ENCODE peak calls at places on chromosome 4, in eight cellular contexts. One of them, this sample, is unnamed.

GRCh38 chr4:187128226-187128625 is 404.6 kb upstream of the FAT1 start:
- DNase-seq in vagina: no peak
- DNase-seq in SJSA1: peak; percentile 80
- DNase-seq in colonic mucosa: no peak
- DNase-seq in mesendoderm: peak; percentile 48
- DNase-seq in left ventricle myocardium inferior: no peak
- DNase-seq in small intestine: no peak
- DNase-seq in mammary epithelial cell: peak; percentile 95
- DNase-seq in this sample: no peak

GRCh38 chr4:26032572-26033320 is 118.7 kb downstream of the SMIM20 start:
- DNase-seq in vagina: no peak
- DNase-seq in SJSA1: no peak
- DNase-seq in colonic mucosa: no peak
- DNase-seq in mesendoderm: no peak
- DNase-seq in left ventricle myocardium inferior: no peak
- DNase-seq in small intestine: no peak
- DNase-seq in mammary epithelial cell: no peak
- DNase-seq in this sample: no peak

GRCh38 chr4:94262163-94263016 is 54.7 kb downstream of the SMARCAD1 start:
- DNase-seq in vagina: no peak
- DNase-seq in SJSA1: no peak
- DNase-seq in colonic mucosa: no peak
- DNase-seq in mesendoderm: no peak
- DNase-seq in left ventricle myocardium inferior: no peak
- DNase-seq in small intestine: no peak
- DNase-seq in mammary epithelial cell: peak; percentile 77
- DNase-seq in this sample: no peak

GRCh38 chr4:7160951-7161440 is 31.3 kb upstream of the SORCS2 start:
- DNase-seq in vagina: peak; percentile 64
- DNase-seq in SJSA1: no peak
- DNase-seq in colonic mucosa: no peak
- DNase-seq in mesendoderm: no peak
- DNase-seq in left ventricle myocardium inferior: no peak
- DNase-seq in small intestine: no peak
- DNase-seq in mammary epithelial cell: no peak
- DNase-seq in this sample: no peak

GRCh38 chr4:128571747-128572146 is 237.8 kb upstream of the JADE1 start:
- DNase-seq in vagina: no peak
- DNase-seq in SJSA1: peak; percentile 73
- DNase-seq in colonic mucosa: no peak
- DNase-seq in mesendoderm: no peak
- DNase-seq in left ventricle myocardium inferior: no peak
- DNase-seq in small intestine: peak; percentile 85
- DNase-seq in mammary epithelial cell: peak; percentile 66
- DNase-seq in this sample: peak; percentile 56

GRCh38 chr4:183989931-183990330 is 84.8 kb downstream of the STOX2 start:
- DNase-seq in vagina: no peak
- DNase-seq in SJSA1: no peak
- DNase-seq in colonic mucosa: no peak
- DNase-seq in mesendoderm: no peak
- DNase-seq in left ventricle myocardium inferior: no peak
- DNase-seq in small intestine: no peak
- DNase-seq in mammary epithelial cell: no peak
- DNase-seq in this sample: no peak

GRCh38 chr4:139453041-139453370 is 915 bp upstream of the RAB33B start:
- DNase-seq in vagina: no peak
- DNase-seq in SJSA1: no peak
- DNase-seq in colonic mucosa: peak; percentile 69
- DNase-seq in mesendoderm: peak; percentile 94
- DNase-seq in left ventricle myocardium inferior: no peak
- DNase-seq in small intestine: peak; percentile 87
- DNase-seq in mammary epithelial cell: peak; percentile 79
- DNase-seq in this sample: peak; percentile 86

GRCh38 chr4:8497762-8498161 is 57.2 kb downstream of the TRMT44 start:
- DNase-seq in vagina: no peak
- DNase-seq in SJSA1: no peak
- DNase-seq in colonic mucosa: no peak
- DNase-seq in mesendoderm: no peak
- DNase-seq in left ventricle myocardium inferior: no peak
- DNase-seq in small intestine: no peak
- DNase-seq in mammary epithelial cell: no peak
- DNase-seq in this sample: no peak

GRCh38 chr4:98778206-98778605 is 119.8 kb upstream of the TSPAN5 start:
- DNase-seq in vagina: no peak
- DNase-seq in SJSA1: no peak
- DNase-seq in colonic mucosa: peak; percentile 52
- DNase-seq in mesendoderm: no peak
- DNase-seq in left ventricle myocardium inferior: no peak
- DNase-seq in small intestine: peak; percentile 89
- DNase-seq in mammary epithelial cell: peak; percentile 89
- DNase-seq in this sample: peak; percentile 64

GRCh38 chr4:124334119-124334518 is 378.4 kb downstream of the ANKRD50 start:
- DNase-seq in vagina: no peak
- DNase-seq in SJSA1: no peak
- DNase-seq in colonic mucosa: peak; percentile 28
- DNase-seq in mesendoderm: peak; percentile 78
- DNase-seq in left ventricle myocardium inferior: no peak
- DNase-seq in small intestine: peak; percentile 52
- DNase-seq in mammary epithelial cell: peak; percentile 81
- DNase-seq in this sample: peak; percentile 80

GRCh38 chr4:122666527-122667245 is 45.8 kb upstream of the IL21 start:
- DNase-seq in vagina: no peak
- DNase-seq in SJSA1: no peak
- DNase-seq in colonic mucosa: no peak
- DNase-seq in mesendoderm: no peak
- DNase-seq in left ventricle myocardium inferior: no peak
- DNase-seq in small intestine: no peak
- DNase-seq in mammary epithelial cell: peak; percentile 85
- DNase-seq in this sample: peak; percentile 11

GRCh38 chr4:1775731-1776500 is 17.2 kb upstream of the FGFR3 start:
- DNase-seq in vagina: no peak
- DNase-seq in SJSA1: no peak
- DNase-seq in colonic mucosa: no peak
- DNase-seq in mesendoderm: no peak
- DNase-seq in left ventricle myocardium inferior: no peak
- DNase-seq in small intestine: no peak
- DNase-seq in mammary epithelial cell: peak; percentile 29
- DNase-seq in this sample: no peak

GRCh38 chr4:147576084-147576483 is 41.1 kb upstream of the TMEM184C start:
- DNase-seq in vagina: no peak
- DNase-seq in SJSA1: no peak
- DNase-seq in colonic mucosa: no peak
- DNase-seq in mesendoderm: no peak
- DNase-seq in left ventricle myocardium inferior: no peak
- DNase-seq in small intestine: no peak
- DNase-seq in mammary epithelial cell: no peak
- DNase-seq in this sample: no peak

GRCh38 chr4:99763635-99764101 is 53.0 kb upstream of the DAPP1 start:
- DNase-seq in vagina: no peak
- DNase-seq in SJSA1: peak; percentile 62
- DNase-seq in colonic mucosa: no peak
- DNase-seq in mesendoderm: peak; percentile 3
- DNase-seq in left ventricle myocardium inferior: no peak
- DNase-seq in small intestine: no peak
- DNase-seq in mammary epithelial cell: peak; percentile 94
- DNase-seq in this sample: peak; percentile 24

GRCh38 chr4:3866813-3867129 is 100.6 kb downstream of the ADRA2C start:
- DNase-seq in vagina: no peak
- DNase-seq in SJSA1: no peak
- DNase-seq in colonic mucosa: no peak
- DNase-seq in mesendoderm: no peak
- DNase-seq in left ventricle myocardium inferior: no peak
- DNase-seq in small intestine: no peak
- DNase-seq in mammary epithelial cell: no peak
- DNase-seq in this sample: no peak

GRCh38 chr4:42483426-42484379 is 86.4 kb downstream of the SHISA3 start:
- DNase-seq in vagina: no peak
- DNase-seq in SJSA1: no peak
- DNase-seq in colonic mucosa: no peak
- DNase-seq in mesendoderm: no peak
- DNase-seq in left ventricle myocardium inferior: no peak
- DNase-seq in small intestine: no peak
- DNase-seq in mammary epithelial cell: no peak
- DNase-seq in this sample: no peak

GRCh38 chr4:113534698-113535097 is 226.8 kb downstream of the CAMK2D start:
- DNase-seq in vagina: no peak
- DNase-seq in SJSA1: no peak
- DNase-seq in colonic mucosa: no peak
- DNase-seq in mesendoderm: no peak
- DNase-seq in left ventricle myocardium inferior: no peak
- DNase-seq in small intestine: no peak
- DNase-seq in mammary epithelial cell: no peak
- DNase-seq in this sample: no peak

GRCh38 chr4:98720871-98721480 is 62.6 kb upstream of the TSPAN5 start:
- DNase-seq in vagina: no peak
- DNase-seq in SJSA1: no peak
- DNase-seq in colonic mucosa: no peak
- DNase-seq in mesendoderm: no peak
- DNase-seq in left ventricle myocardium inferior: no peak
- DNase-seq in small intestine: no peak
- DNase-seq in mammary epithelial cell: peak; percentile 87
- DNase-seq in this sample: no peak

GRCh38 chr4:4666187-4666586 is 124.3 kb upstream of the STX18 start:
- DNase-seq in vagina: no peak
- DNase-seq in SJSA1: no peak
- DNase-seq in colonic mucosa: no peak
- DNase-seq in mesendoderm: no peak
- DNase-seq in left ventricle myocardium inferior: no peak
- DNase-seq in small intestine: no peak
- DNase-seq in mammary epithelial cell: no peak
- DNase-seq in this sample: no peak

GRCh38 chr4:110637408-110638131 is 14.7 kb upstream of the PITX2 start:
- DNase-seq in vagina: no peak
- DNase-seq in SJSA1: no peak
- DNase-seq in colonic mucosa: no peak
- DNase-seq in mesendoderm: peak; percentile 87
- DNase-seq in left ventricle myocardium inferior: no peak
- DNase-seq in small intestine: no peak
- DNase-seq in mammary epithelial cell: no peak
- DNase-seq in this sample: peak; percentile 68

GRCh38 chr4:186104114-186104894 is at the start of gene FAM149A:
- DNase-seq in vagina: no peak
- DNase-seq in SJSA1: no peak
- DNase-seq in colonic mucosa: peak; percentile 84
- DNase-seq in mesendoderm: peak; percentile 34
- DNase-seq in left ventricle myocardium inferior: peak; percentile 24
- DNase-seq in small intestine: peak; percentile 79
- DNase-seq in mammary epithelial cell: peak; percentile 3
- DNase-seq in this sample: peak; percentile 73

GRCh38 chr4:164383187-164384181 is 370.4 kb upstream of the SMIM31 start:
- DNase-seq in vagina: no peak
- DNase-seq in SJSA1: no peak
- DNase-seq in colonic mucosa: no peak
- DNase-seq in mesendoderm: peak; percentile 62
- DNase-seq in left ventricle myocardium inferior: no peak
- DNase-seq in small intestine: no peak
- DNase-seq in mammary epithelial cell: peak; percentile 22
- DNase-seq in this sample: peak; percentile 81

GRCh38 chr4:107808572-107808971 is 16.2 kb upstream of the SGMS2 start:
- DNase-seq in vagina: no peak
- DNase-seq in SJSA1: no peak
- DNase-seq in colonic mucosa: no peak
- DNase-seq in mesendoderm: no peak
- DNase-seq in left ventricle myocardium inferior: no peak
- DNase-seq in small intestine: peak; percentile 86
- DNase-seq in mammary epithelial cell: no peak
- DNase-seq in this sample: no peak

DNA sequence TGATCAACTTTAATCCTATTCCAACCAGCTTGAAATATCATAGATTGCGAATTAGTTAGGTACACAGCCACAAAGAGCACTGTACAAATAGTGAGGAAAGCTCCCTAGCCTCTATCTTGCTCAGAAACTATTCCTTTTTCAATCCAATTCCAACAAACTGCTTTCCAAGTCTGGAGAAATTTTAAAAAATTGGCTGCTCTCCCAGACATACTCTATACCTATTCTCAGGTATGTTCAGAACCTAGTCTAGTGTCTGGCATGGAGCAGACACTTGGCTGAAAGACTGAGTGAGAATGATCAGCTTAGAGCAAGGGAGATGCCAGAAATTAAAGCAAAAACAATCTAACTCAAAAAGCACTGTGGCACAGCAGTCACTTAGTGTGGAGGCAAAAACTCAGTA is 105.9 kb downstream of the SLC10A7 start:
- DNase-seq in vagina: no peak
- DNase-seq in SJSA1: no peak
- DNase-seq in colonic mucosa: no peak
- DNase-seq in mesendoderm: no peak
- DNase-seq in left ventricle myocardium inferior: no peak
- DNase-seq in small intestine: no peak
- DNase-seq in mammary epithelial cell: no peak
- DNase-seq in this sample: no peak
- H3K27ac ChIP-seq in vagina: no peak overlapping the region
- H3K27ac ChIP-seq in SJSA1: no peak overlapping the region
- H3K27ac ChIP-seq in colonic mucosa: no peak overlapping the region
- H3K27ac ChIP-seq in mesendoderm: no peak overlapping the region
- H3K27ac ChIP-seq in left ventricle myocardium inferior: no peak overlapping the region
- H3K27ac ChIP-seq in small intestine: no peak overlapping the region
- H3K27ac ChIP-seq in mammary epithelial cell: no peak overlapping the region
- H3K27ac ChIP-seq in this sample: no peak overlapping the region

GRCh38 chr4:121150003-121150402 is 14.1 kb downstream of the TNIP3 start:
- DNase-seq in vagina: no peak
- DNase-seq in SJSA1: no peak
- DNase-seq in colonic mucosa: no peak
- DNase-seq in mesendoderm: no peak
- DNase-seq in left ventricle myocardium inferior: no peak
- DNase-seq in small intestine: no peak
- DNase-seq in mammary epithelial cell: no peak
- DNase-seq in this sample: no peak
- H3K4me1 ChIP-seq in vagina: no peaks in the 10 kb centered on the region
- H3K4me1 ChIP-seq in SJSA1: no peaks in the 10 kb centered on the region
- H3K4me1 ChIP-seq in colonic mucosa: no peaks in the 10 kb centered on the region
- H3K4me1 ChIP-seq in mesendoderm: no peaks in the 10 kb centered on the region
- H3K4me1 ChIP-seq in left ventricle myocardium inferior: no peaks in the 10 kb centered on the region
- H3K4me1 ChIP-seq in small intestine: no peaks in the 10 kb centered on the region
- H3K4me1 ChIP-seq in mammary epithelial cell: no peaks in the 10 kb centered on the region
- H3K4me1 ChIP-seq in this sample: no peaks in the 10 kb centered on the region

DNA sequence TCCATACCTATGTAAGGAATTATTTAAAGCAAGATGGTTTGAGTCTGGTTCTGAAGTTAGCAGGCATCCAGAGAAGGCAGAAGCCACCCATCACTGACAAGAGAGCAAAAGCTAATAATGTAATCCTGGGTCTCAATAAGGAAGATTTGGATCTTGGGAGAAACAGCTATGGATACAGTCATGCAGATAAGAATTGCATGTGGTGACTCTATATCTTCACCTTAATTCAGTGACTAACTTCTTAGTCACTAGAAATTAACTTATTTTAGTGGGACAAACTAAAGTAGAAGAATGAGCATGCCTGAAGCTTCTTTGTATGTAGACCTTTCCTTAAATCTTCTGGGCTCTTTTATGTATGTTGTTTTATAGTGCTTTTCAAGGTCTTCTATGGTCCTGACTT is 66.6 kb downstream of the ATP10D start:
- DNase-seq in vagina: no peak
- DNase-seq in SJSA1: no peak
- DNase-seq in colonic mucosa: no peak
- DNase-seq in mesendoderm: no peak
- DNase-seq in left ventricle myocardium inferior: no peak
- DNase-seq in small intestine: no peak
- DNase-seq in mammary epithelial cell: peak; percentile 51
- DNase-seq in this sample: no peak
- H3K27ac ChIP-seq in vagina: no peak overlapping the region
- H3K27ac ChIP-seq in SJSA1: no peak overlapping the region
- H3K27ac ChIP-seq in colonic mucosa: no peak overlapping the region
- H3K27ac ChIP-seq in mesendoderm: no peak overlapping the region
- H3K27ac ChIP-seq in left ventricle myocardium inferior: no peak overlapping the region
- H3K27ac ChIP-seq in small intestine: no peak overlapping the region
- H3K27ac ChIP-seq in mammary epithelial cell: peak overlapping the region; percentile 21
- H3K27ac ChIP-seq in this sample: no peak overlapping the region

GRCh38 chr4:182879913-182880312 is 37.3 kb downstream of the DCTD start:
- DNase-seq in vagina: no peak
- DNase-seq in SJSA1: no peak
- DNase-seq in colonic mucosa: no peak
- DNase-seq in mesendoderm: no peak
- DNase-seq in left ventricle myocardium inferior: no peak
- DNase-seq in small intestine: no peak
- DNase-seq in mammary epithelial cell: no peak
- DNase-seq in this sample: no peak
- H3K4me1 ChIP-seq in vagina: peaks cover 8% of the 10 kb centered on the region
- H3K4me1 ChIP-seq in SJSA1: no peaks in the 10 kb centered on the region
- H3K4me1 ChIP-seq in colonic mucosa: no peaks in the 10 kb centered on the region
- H3K4me1 ChIP-seq in mesendoderm: no peaks in the 10 kb centered on the region
- H3K4me1 ChIP-seq in left ventricle myocardium inferior: peaks cover 24% of the 10 kb centered on the region
- H3K4me1 ChIP-seq in small intestine: no peaks in the 10 kb centered on the region
- H3K4me1 ChIP-seq in mammary epithelial cell: peaks cover 13% of the 10 kb centered on the region
- H3K4me1 ChIP-seq in this sample: peaks cover 3% of the 10 kb centered on the region